ENCODE peak calls at places on chromosomes 16 and 17, in six cellular contexts. K is HFF-Myc, A is RWPE1, Y is activated T-helper 1 cell treated with Interleukin-2 at 50 U/mL for 16 hours, J is neuronal stem cell, O is NCI-H2029 treated with DMSO at 0.1 percent for 48 hours. B is an unnamed sample.
A peak's percentile ranks its signal among the peaks of the same experiment; 100 is the strongest.

GRCh38 chr17:4944554-4945175 is 3.7 kb downstream of the PFN1 start:
- DNase-seq in A (no peak), O (no peak), J (no peak), Y (no peak), K (no peak), B (no peak)

GRCh38 chr16:72216767-72217166 is 44.8 kb upstream of the PMFBP1 start:
- DNase-seq in K (no peak), A (no peak), J (no peak), O (no peak), Y (no peak), B (no peak)

GRCh38 chr17:59151007-59151406 is 4.0 kb downstream of the SKA2 start:
- DNase-seq in A (no peak), O (no peak), Y (no peak), K (no peak), J (no peak), B (no peak)

GRCh38 chr17:74055508-74056160 is 147.8 kb upstream of the RPL38 start:
- DNase-seq in J (no peak), A (no peak), O (no peak), Y (no peak), K (no peak), B (no peak)

GRCh38 chr16:29806641-29807425 is 504 bp downstream of the MAZ start:
- DNase-seq in Y (no peak), A (peak; percentile 48), J (no peak), O (no peak), K (no peak), B (peak; percentile 60)

GRCh38 chr17:32910769-32911168 is 17.2 kb upstream of the TMEM98 start:
- DNase-seq in O (no peak), A (no peak), Y (no peak), J (no peak), K (no peak), B (no peak)

GRCh38 chr16:46638947-46639925 is 18.1 kb upstream of the SHCBP1 start:
- DNase-seq in K (no peak), A (no peak), J (no peak), Y (no peak), O (no peak), B (peak; percentile 16)

GRCh38 chr16:85903576-85903975 is 4.6 kb downstream of the IRF8 start:
- DNase-seq in O (no peak), Y (no peak), A (no peak), K (no peak), J (no peak), B (no peak)

GRCh38 chr16:86322283-86322682 is 188.0 kb upstream of the FOXF1 start:
- DNase-seq in Y (no peak), K (no peak), O (no peak), J (no peak), A (no peak), B (no peak)

GRCh38 chr17:77499699-77500435 is 359.1 kb downstream of the SEC14L1 start:
- DNase-seq in K (no peak), Y (no peak), O (no peak), J (no peak), A (no peak), B (no peak)

GRCh38 chr17:79977161-79977631 is 58.5 kb downstream of the TBC1D16 start:
- DNase-seq in Y (no peak), A (no peak), J (no peak), K (no peak), O (no peak), B (no peak)

GRCh38 chr16:2532494-2533141 is 1.4 kb upstream of the CEMP1 start:
- DNase-seq in Y (peak; percentile 42), J (no peak), O (peak; percentile 30), K (no peak), A (peak; percentile 59), B (no peak)

GRCh38 chr17:28475151-28475900 is 1.9 kb downstream of the SLC13A2 start:
- DNase-seq in K (no peak), A (no peak), O (no peak), Y (no peak), J (no peak), B (no peak)

GRCh38 chr17:48198950-48199541 is 91.5 kb downstream of the SNX11 start:
- DNase-seq in J (no peak), A (no peak), K (no peak), O (peak; percentile 49), Y (no peak), B (peak; percentile 23)

GRCh38 chr17:9371019-9371418 is 204.6 kb downstream of the STX8 start:
- DNase-seq in A (peak; percentile 67), O (peak; percentile 74), K (no peak), J (no peak), Y (no peak), B (peak; percentile 90)

GRCh38 chr16:82047787-82048186 is 12.7 kb downstream of the HSD17B2 start:
- DNase-seq in J (no peak), K (no peak), A (no peak), Y (no peak), O (no peak), B (no peak)

GRCh38 chr17:16975744-16976625 is 4.1 kb upstream of the TNFRSF13B start:
- DNase-seq in J (no peak), A (no peak), Y (no peak), O (no peak), K (no peak), B (no peak)

B was measured in DMS79.